ENCODE peak calls at places on chromosomes 7 and 10, in five cellular contexts. One of them, this sample, is unnamed.
A peak's percentile ranks its signal among the peaks of the same experiment; 100 is the strongest.

GRCh38 chr10:120262857-120263547 is 194.0 kb upstream of the PLPP4 start:
- DNase-seq in tibial artery: no peak
- DNase-seq in SK-N-MC: no peak
- DNase-seq in stimulated activated CD4-positive, alpha-beta T cell treated with anti-CD3 and anti-CD28 coated beads, Interleukin-1b, Interleukin-23, amount 100 ng/mL, for 1 hour: no peak
- DNase-seq in non-pigmented ciliary epithelial cell: peak; percentile 3
- DNase-seq in this sample: no peak

GRCh38 chr7:44080118-44080517 is 2.2 kb downstream of the POLM start:
- DNase-seq in tibial artery: no peak
- DNase-seq in SK-N-MC: no peak
- DNase-seq in stimulated activated CD4-positive, alpha-beta T cell treated with anti-CD3 and anti-CD28 coated beads, Interleukin-1b, Interleukin-23, amount 100 ng/mL, for 1 hour: no peak
- DNase-seq in non-pigmented ciliary epithelial cell: no peak
- DNase-seq in this sample: no peak

GRCh38 chr10:110363572-110364411 is 59.1 kb upstream of the SMNDC1 start:
- DNase-seq in tibial artery: no peak
- DNase-seq in SK-N-MC: no peak
- DNase-seq in stimulated activated CD4-positive, alpha-beta T cell treated with anti-CD3 and anti-CD28 coated beads, Interleukin-1b, Interleukin-23, amount 100 ng/mL, for 1 hour: no peak
- DNase-seq in non-pigmented ciliary epithelial cell: no peak
- DNase-seq in this sample: no peak

GRCh38 chr10:89278034-89278535 is 23.8 kb upstream of the IFIT2 start:
- DNase-seq in tibial artery: no peak
- DNase-seq in SK-N-MC: no peak
- DNase-seq in stimulated activated CD4-positive, alpha-beta T cell treated with anti-CD3 and anti-CD28 coated beads, Interleukin-1b, Interleukin-23, amount 100 ng/mL, for 1 hour: no peak
- DNase-seq in non-pigmented ciliary epithelial cell: peak; percentile 94
- DNase-seq in this sample: peak; percentile 92

GRCh38 chr10:94042001-94042813 is 48.5 kb downstream of the PLCE1 start:
- DNase-seq in tibial artery: no peak
- DNase-seq in SK-N-MC: no peak
- DNase-seq in stimulated activated CD4-positive, alpha-beta T cell treated with anti-CD3 and anti-CD28 coated beads, Interleukin-1b, Interleukin-23, amount 100 ng/mL, for 1 hour: no peak
- DNase-seq in non-pigmented ciliary epithelial cell: no peak
- DNase-seq in this sample: no peak

GRCh38 chr7:27723086-27723485 is 16.9 kb upstream of the TAX1BP1 start:
- DNase-seq in tibial artery: no peak
- DNase-seq in SK-N-MC: no peak
- DNase-seq in stimulated activated CD4-positive, alpha-beta T cell treated with anti-CD3 and anti-CD28 coated beads, Interleukin-1b, Interleukin-23, amount 100 ng/mL, for 1 hour: no peak
- DNase-seq in non-pigmented ciliary epithelial cell: no peak
- DNase-seq in this sample: no peak

GRCh38 chr10:61452655-61453641 is at the start of gene TMEM26:
- DNase-seq in tibial artery: no peak
- DNase-seq in SK-N-MC: no peak
- DNase-seq in stimulated activated CD4-positive, alpha-beta T cell treated with anti-CD3 and anti-CD28 coated beads, Interleukin-1b, Interleukin-23, amount 100 ng/mL, for 1 hour: no peak
- DNase-seq in non-pigmented ciliary epithelial cell: no peak
- DNase-seq in this sample: no peak

GRCh38 chr7:920351-921070 is 34.0 kb downstream of the ADAP1 start:
- DNase-seq in tibial artery: peak; percentile 57
- DNase-seq in SK-N-MC: no peak
- DNase-seq in stimulated activated CD4-positive, alpha-beta T cell treated with anti-CD3 and anti-CD28 coated beads, Interleukin-1b, Interleukin-23, amount 100 ng/mL, for 1 hour: no peak
- DNase-seq in non-pigmented ciliary epithelial cell: no peak
- DNase-seq in this sample: no peak

GRCh38 chr7:149883452-149883861 is 9.7 kb downstream of the ATP6V0E2 start:
- DNase-seq in tibial artery: no peak
- DNase-seq in SK-N-MC: no peak
- DNase-seq in stimulated activated CD4-positive, alpha-beta T cell treated with anti-CD3 and anti-CD28 coated beads, Interleukin-1b, Interleukin-23, amount 100 ng/mL, for 1 hour: no peak
- DNase-seq in non-pigmented ciliary epithelial cell: no peak
- DNase-seq in this sample: no peak

GRCh38 chr10:68871105-68871711 is 29.9 kb upstream of the DDX50 start:
- DNase-seq in tibial artery: no peak
- DNase-seq in SK-N-MC: no peak
- DNase-seq in stimulated activated CD4-positive, alpha-beta T cell treated with anti-CD3 and anti-CD28 coated beads, Interleukin-1b, Interleukin-23, amount 100 ng/mL, for 1 hour: no peak
- DNase-seq in non-pigmented ciliary epithelial cell: peak; percentile 17
- DNase-seq in this sample: no peak

GRCh38 chr7:116777613-116778380 is 84.6 kb upstream of the CAPZA2 start:
- DNase-seq in tibial artery: no peak
- DNase-seq in SK-N-MC: no peak
- DNase-seq in stimulated activated CD4-positive, alpha-beta T cell treated with anti-CD3 and anti-CD28 coated beads, Interleukin-1b, Interleukin-23, amount 100 ng/mL, for 1 hour: no peak
- DNase-seq in non-pigmented ciliary epithelial cell: no peak
- DNase-seq in this sample: no peak

GRCh38 chr7:31029251-31029650 is 22.9 kb upstream of the ADCYAP1R1 start:
- DNase-seq in tibial artery: no peak
- DNase-seq in SK-N-MC: no peak
- DNase-seq in stimulated activated CD4-positive, alpha-beta T cell treated with anti-CD3 and anti-CD28 coated beads, Interleukin-1b, Interleukin-23, amount 100 ng/mL, for 1 hour: no peak
- DNase-seq in non-pigmented ciliary epithelial cell: no peak
- DNase-seq in this sample: no peak

GRCh38 chr10:79984851-79985250 is 35.9 kb upstream of the SFTPD start:
- DNase-seq in tibial artery: no peak
- DNase-seq in SK-N-MC: no peak
- DNase-seq in stimulated activated CD4-positive, alpha-beta T cell treated with anti-CD3 and anti-CD28 coated beads, Interleukin-1b, Interleukin-23, amount 100 ng/mL, for 1 hour: no peak
- DNase-seq in non-pigmented ciliary epithelial cell: no peak
- DNase-seq in this sample: no peak

GRCh38 chr7:150595361-150595760 is 28.2 kb downstream of the GIMAP4 start:
- DNase-seq in tibial artery: no peak
- DNase-seq in SK-N-MC: no peak
- DNase-seq in stimulated activated CD4-positive, alpha-beta T cell treated with anti-CD3 and anti-CD28 coated beads, Interleukin-1b, Interleukin-23, amount 100 ng/mL, for 1 hour: no peak
- DNase-seq in non-pigmented ciliary epithelial cell: no peak
- DNase-seq in this sample: no peak

GRCh38 chr10:86535057-86535882 is 13.7 kb upstream of the WAPL start:
- DNase-seq in tibial artery: peak; percentile 87
- DNase-seq in SK-N-MC: no peak
- DNase-seq in stimulated activated CD4-positive, alpha-beta T cell treated with anti-CD3 and anti-CD28 coated beads, Interleukin-1b, Interleukin-23, amount 100 ng/mL, for 1 hour: no peak
- DNase-seq in non-pigmented ciliary epithelial cell: no peak
- DNase-seq in this sample: no peak

GRCh38 chr7:27046854-27047549 is 48.8 kb downstream of the HOXA1 start:
- DNase-seq in tibial artery: no peak
- DNase-seq in SK-N-MC: no peak
- DNase-seq in stimulated activated CD4-positive, alpha-beta T cell treated with anti-CD3 and anti-CD28 coated beads, Interleukin-1b, Interleukin-23, amount 100 ng/mL, for 1 hour: no peak
- DNase-seq in non-pigmented ciliary epithelial cell: no peak
- DNase-seq in this sample: no peak

GRCh38 chr10:63430091-63430998 is 35.4 kb downstream of the JMJD1C start:
- DNase-seq in tibial artery: no peak
- DNase-seq in SK-N-MC: no peak
- DNase-seq in stimulated activated CD4-positive, alpha-beta T cell treated with anti-CD3 and anti-CD28 coated beads, Interleukin-1b, Interleukin-23, amount 100 ng/mL, for 1 hour: no peak
- DNase-seq in non-pigmented ciliary epithelial cell: peak; percentile 50
- DNase-seq in this sample: no peak

GRCh38 chr10:30959855-30960247 is 71.8 kb downstream of the ZNF438 start:
- DNase-seq in tibial artery: no peak
- DNase-seq in SK-N-MC: no peak
- DNase-seq in stimulated activated CD4-positive, alpha-beta T cell treated with anti-CD3 and anti-CD28 coated beads, Interleukin-1b, Interleukin-23, amount 100 ng/mL, for 1 hour: no peak
- DNase-seq in non-pigmented ciliary epithelial cell: no peak
- DNase-seq in this sample: no peak

GRCh38 chr10:124415210-124415609 is 3.5 kb downstream of the OAT start:
- DNase-seq in tibial artery: no peak
- DNase-seq in SK-N-MC: no peak
- DNase-seq in stimulated activated CD4-positive, alpha-beta T cell treated with anti-CD3 and anti-CD28 coated beads, Interleukin-1b, Interleukin-23, amount 100 ng/mL, for 1 hour: no peak
- DNase-seq in non-pigmented ciliary epithelial cell: no peak
- DNase-seq in this sample: no peak

GRCh38 chr7:70595741-70596574 is 536.0 kb upstream of the GALNT17 start:
- DNase-seq in tibial artery: no peak
- DNase-seq in SK-N-MC: no peak
- DNase-seq in stimulated activated CD4-positive, alpha-beta T cell treated with anti-CD3 and anti-CD28 coated beads, Interleukin-1b, Interleukin-23, amount 100 ng/mL, for 1 hour: no peak
- DNase-seq in non-pigmented ciliary epithelial cell: no peak
- DNase-seq in this sample: no peak

GRCh38 chr10:98097175-98097574 is 37.3 kb upstream of the R3HCC1L start:
- DNase-seq in tibial artery: no peak
- DNase-seq in SK-N-MC: no peak
- DNase-seq in stimulated activated CD4-positive, alpha-beta T cell treated with anti-CD3 and anti-CD28 coated beads, Interleukin-1b, Interleukin-23, amount 100 ng/mL, for 1 hour: no peak
- DNase-seq in non-pigmented ciliary epithelial cell: no peak
- DNase-seq in this sample: no peak

GRCh38 chr10:119221201-119221600 is 13.8 kb downstream of the GRK5 start:
- DNase-seq in tibial artery: no peak
- DNase-seq in SK-N-MC: no peak
- DNase-seq in stimulated activated CD4-positive, alpha-beta T cell treated with anti-CD3 and anti-CD28 coated beads, Interleukin-1b, Interleukin-23, amount 100 ng/mL, for 1 hour: no peak
- DNase-seq in non-pigmented ciliary epithelial cell: no peak
- DNase-seq in this sample: no peak

GRCh38 chr7:98251251-98251843 is 685 bp downstream of the TECPR1 start:
- DNase-seq in tibial artery: no peak
- DNase-seq in SK-N-MC: no peak
- DNase-seq in stimulated activated CD4-positive, alpha-beta T cell treated with anti-CD3 and anti-CD28 coated beads, Interleukin-1b, Interleukin-23, amount 100 ng/mL, for 1 hour: peak; percentile 9
- DNase-seq in non-pigmented ciliary epithelial cell: no peak
- DNase-seq in this sample: no peak

GRCh38 chr7:113086928-113087277 is 276 bp upstream of the GPR85 start:
- DNase-seq in tibial artery: no peak
- DNase-seq in SK-N-MC: no peak
- DNase-seq in stimulated activated CD4-positive, alpha-beta T cell treated with anti-CD3 and anti-CD28 coated beads, Interleukin-1b, Interleukin-23, amount 100 ng/mL, for 1 hour: no peak
- DNase-seq in non-pigmented ciliary epithelial cell: no peak
- DNase-seq in this sample: no peak

GRCh38 chr7:4143511-4144160 is 538.5 kb upstream of the FOXK1 start:
- DNase-seq in tibial artery: peak; percentile 51
- DNase-seq in SK-N-MC: no peak
- DNase-seq in stimulated activated CD4-positive, alpha-beta T cell treated with anti-CD3 and anti-CD28 coated beads, Interleukin-1b, Interleukin-23, amount 100 ng/mL, for 1 hour: no peak
- DNase-seq in non-pigmented ciliary epithelial cell: no peak
- DNase-seq in this sample: no peak

GRCh38 chr10:91350651-91351081 is 59.5 kb upstream of the HECTD2 start:
- DNase-seq in tibial artery: no peak
- DNase-seq in SK-N-MC: no peak
- DNase-seq in stimulated activated CD4-positive, alpha-beta T cell treated with anti-CD3 and anti-CD28 coated beads, Interleukin-1b, Interleukin-23, amount 100 ng/mL, for 1 hour: no peak
- DNase-seq in non-pigmented ciliary epithelial cell: no peak
- DNase-seq in this sample: no peak

GRCh38 chr7:139118234-139118802 is 8.8 kb upstream of the ZC3HAV1 start:
- DNase-seq in tibial artery: no peak
- DNase-seq in SK-N-MC: no peak
- DNase-seq in stimulated activated CD4-positive, alpha-beta T cell treated with anti-CD3 and anti-CD28 coated beads, Interleukin-1b, Interleukin-23, amount 100 ng/mL, for 1 hour: no peak
- DNase-seq in non-pigmented ciliary epithelial cell: no peak
- DNase-seq in this sample: no peak

GRCh38 chr10:59340279-59340678 is 22.1 kb downstream of the FAM13C start:
- DNase-seq in tibial artery: no peak
- DNase-seq in SK-N-MC: no peak
- DNase-seq in stimulated activated CD4-positive, alpha-beta T cell treated with anti-CD3 and anti-CD28 coated beads, Interleukin-1b, Interleukin-23, amount 100 ng/mL, for 1 hour: no peak
- DNase-seq in non-pigmented ciliary epithelial cell: no peak
- DNase-seq in this sample: no peak

GRCh38 chr7:155988421-155988820 is 176.2 kb upstream of the SHH start:
- DNase-seq in tibial artery: no peak
- DNase-seq in SK-N-MC: no peak
- DNase-seq in stimulated activated CD4-positive, alpha-beta T cell treated with anti-CD3 and anti-CD28 coated beads, Interleukin-1b, Interleukin-23, amount 100 ng/mL, for 1 hour: no peak
- DNase-seq in non-pigmented ciliary epithelial cell: no peak
- DNase-seq in this sample: no peak

GRCh38 chr7:81234896-81235295 is 316.0 kb upstream of the SEMA3C start:
- DNase-seq in tibial artery: no peak
- DNase-seq in SK-N-MC: no peak
- DNase-seq in stimulated activated CD4-positive, alpha-beta T cell treated with anti-CD3 and anti-CD28 coated beads, Interleukin-1b, Interleukin-23, amount 100 ng/mL, for 1 hour: no peak
- DNase-seq in non-pigmented ciliary epithelial cell: no peak
- DNase-seq in this sample: no peak

GRCh38 chr10:125011926-125012705 is 70.2 kb downstream of the ZRANB1 start:
- DNase-seq in tibial artery: peak; percentile 95
- DNase-seq in SK-N-MC: no peak
- DNase-seq in stimulated activated CD4-positive, alpha-beta T cell treated with anti-CD3 and anti-CD28 coated beads, Interleukin-1b, Interleukin-23, amount 100 ng/mL, for 1 hour: no peak
- DNase-seq in non-pigmented ciliary epithelial cell: no peak
- DNase-seq in this sample: no peak

GRCh38 chr10:19498348-19499290 is 317.6 kb upstream of the PLXDC2 start:
- DNase-seq in tibial artery: no peak
- DNase-seq in SK-N-MC: peak; percentile 35
- DNase-seq in stimulated activated CD4-positive, alpha-beta T cell treated with anti-CD3 and anti-CD28 coated beads, Interleukin-1b, Interleukin-23, amount 100 ng/mL, for 1 hour: no peak
- DNase-seq in non-pigmented ciliary epithelial cell: no peak
- DNase-seq in this sample: no peak

GRCh38 chr7:4998244-4998643 is 39.3 kb upstream of the MMD2 start:
- DNase-seq in tibial artery: peak; percentile 28
- DNase-seq in SK-N-MC: no peak
- DNase-seq in stimulated activated CD4-positive, alpha-beta T cell treated with anti-CD3 and anti-CD28 coated beads, Interleukin-1b, Interleukin-23, amount 100 ng/mL, for 1 hour: no peak
- DNase-seq in non-pigmented ciliary epithelial cell: no peak
- DNase-seq in this sample: no peak